ENCODE peak calls at places on chromosomes 2 and 18, in five cellular contexts. K, X, S, R and U are unnamed samples.

GRCh38 chr2:205403244-205403845 is 279.0 kb upstream of the NRP2 start:
- DNase-seq in K (no peak), X (no peak), S (no peak), R (no peak), U (no peak)

GRCh38 chr2:172643142-172643541 is 87.3 kb downstream of the PDK1 start:
- DNase-seq in K (no peak), X (no peak), S (peak), R (no peak), U (no peak)

GRCh38 chr18:42069036-42069435 is 114.0 kb downstream of the PIK3C3 start:
- DNase-seq in K (no peak), X (no peak), S (no peak), R (no peak), U (no peak)

GRCh38 chr2:235746257-235746934 is 252.6 kb downstream of the AGAP1 start:
- DNase-seq in K (peak), X (peak), S (peak), R (peak), U (no peak)

GRCh38 chr2:201182650-201183372 is at the start of gene CASP10:
- DNase-seq in K (peak), X (no peak), S (peak), R (peak), U (no peak)

GRCh38 chr2:21194828-21195227 is 71.1 kb downstream of the TDRD15 start:
- DNase-seq in K (no peak), X (no peak), S (no peak), R (no peak), U (no peak)

GRCh38 chr2:176078440-176079284 is 5.1 kb downstream of the EVX2 start:
- DNase-seq in K (no peak), X (no peak), S (no peak), R (no peak), U (no peak)

GRCh38 chr2:145258903-145259579 is 739.1 kb upstream of the ZEB2 start:
- DNase-seq in K (peak), X (no peak), S (no peak), R (no peak), U (no peak)

GRCh38 chr2:11121823-11122155 is 33.5 kb upstream of the SLC66A3 start:
- DNase-seq in K (no peak), X (no peak), S (no peak), R (no peak), U (no peak)

GRCh38 chr2:218983263-218983970 is 1.6 kb downstream of the FEV start:
- DNase-seq in K (no peak), X (no peak), S (no peak), R (peak), U (no peak)

GRCh38 chr2:232400244-232401015 is 6.2 kb upstream of the ALPG start:
- DNase-seq in K (no peak), X (no peak), S (no peak), R (no peak), U (no peak)

GRCh38 chr2:106963156-106963555 is 77.2 kb upstream of the ST6GAL2 start:
- DNase-seq in K (no peak), X (no peak), S (no peak), R (no peak), U (no peak)

GRCh38 chr2:215358891-215359575 is 47.2 kb downstream of the ATIC start:
- DNase-seq in K (no peak), X (no peak), S (no peak), R (no peak), U (no peak)

GRCh38 chr18:6352275-6352674 is 62.4 kb downstream of the L3MBTL4 start:
- DNase-seq in K (no peak), X (no peak), S (no peak), R (no peak), U (no peak)

DNA sequence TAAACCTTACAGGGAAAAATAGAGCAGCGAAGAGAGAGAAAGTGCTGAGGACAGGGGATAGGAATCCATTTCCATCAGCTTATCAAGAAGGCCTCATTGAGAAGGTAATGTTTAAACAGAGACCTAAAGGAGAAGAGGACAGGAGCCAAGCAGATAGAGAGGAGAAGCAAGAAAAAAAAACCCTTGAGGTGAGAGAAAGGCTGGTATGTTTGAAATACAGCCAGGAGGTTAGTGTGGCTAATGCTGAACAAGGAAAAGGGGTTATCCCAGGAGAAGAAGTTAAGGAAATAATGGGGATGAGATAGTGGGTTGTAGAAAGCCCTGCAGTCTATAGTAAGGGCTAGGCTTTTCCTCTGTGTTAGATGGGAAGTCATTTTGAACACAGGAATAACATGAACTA is 90.8 kb downstream of the GRB14 start:
- DNase-seq in K (no peak), X (no peak), S (no peak), R (no peak), U (no peak)
- TF ChIP-seq CTCF in K (no peak), X (no peak), S (no peak), R (no peak), U (no peak)

GRCh38 chr18:76847926-76848325 is 25.6 kb downstream of the ZNF236 start:
- DNase-seq in K (no peak), X (peak), S (peak), R (peak), U (no peak)
- TF ChIP-seq CTCF in K (peak), X (no peak), S (peak), R (peak), U (no peak)

GRCh38 chr2:135473567-135473966 is 57.5 kb downstream of the ZRANB3 start:
- DNase-seq in K (peak), X (peak), S (no peak), R (peak), U (no peak)
- TF ChIP-seq CTCF in K (no peak), X (no peak), S (peak), R (peak), U (peak)

GRCh38 chr18:48022531-48023330 is 92.3 kb upstream of the SMAD2 start:
- DNase-seq in K (peak), X (peak), S (peak), R (peak), U (no peak)
- TF ChIP-seq CTCF in K (peak), X (peak), S (peak), R (peak), U (peak)

GRCh38 chr2:73907840-73908452 is 15.1 kb downstream of the ACTG2 start:
- DNase-seq in K (peak), X (peak), S (no peak), R (peak), U (no peak)
- TF ChIP-seq CTCF in K (no peak), X (no peak), S (peak), R (peak), U (peak)

GRCh38 chr18:25672490-25672889 is 320.5 kb upstream of the ZNF521 start:
- DNase-seq in K (no peak), X (peak), S (no peak), R (peak), U (no peak)
- TF ChIP-seq CTCF in K (no peak), X (peak), S (peak), R (peak), U (no peak)